ENCODE peak calls at places on chromosomes 2 and 18, in four cellular contexts. R is H9, N is IMR-90, J is H1. Y is an unnamed sample.

GRCh38 chr18:54109131-54109683 is 115.3 kb downstream of the MBD2 start:
- DNase-seq in N (no peak), R (no peak), J (no peak), Y (no peak)

GRCh38 chr2:127576433-127577207 is 41.1 kb downstream of the MYO7B start:
- DNase-seq in J (no peak), N (peak), R (peak), Y (peak)

GRCh38 chr18:681985-682384 is 24.5 kb downstream of the TYMS start:
- DNase-seq in R (no peak), J (no peak), N (no peak), Y (no peak)

GRCh38 chr18:21991897-21992296 is 177.5 kb upstream of the GATA6 start:
- DNase-seq in R (peak), J (peak), N (no peak), Y (peak)

GRCh38 chr2:27776696-27777095 is 5.2 kb downstream of the MRPL33 start:
- DNase-seq in N (no peak), J (no peak), R (no peak), Y (no peak)

GRCh38 chr2:68155618-68156017 is 2.1 kb upstream of the PNO1 start:
- DNase-seq in N (no peak), R (no peak), J (no peak), Y (no peak)

GRCh38 chr2:20050712-20051517 is 513 bp downstream of the LAPTM4A start:
- DNase-seq in J (peak), R (peak), N (peak), Y (peak)

GRCh38 chr2:200661477-200661876 is 75.7 kb downstream of the AOX1 start:
- DNase-seq in J (no peak), N (no peak), R (no peak), Y (no peak)

GRCh38 chr2:12787891-12788783 is 71.4 kb downstream of the TRIB2 start:
- DNase-seq in J (no peak), R (no peak), N (peak), Y (no peak)

GRCh38 chr2:166917433-166917832 is 29.2 kb downstream of the XIRP2 start:
- DNase-seq in R (no peak), J (no peak), N (peak), Y (no peak)

GRCh38 chr2:120436885-120437603 is 91.1 kb downstream of the INHBB start:
- DNase-seq in N (peak), R (peak), J (peak), Y (peak)

GRCh38 chr2:119011162-119011909 is 69.3 kb downstream of the MARCO start:
- DNase-seq in R (peak), N (peak), J (peak), Y (peak)

GRCh38 chr2:7940120-7940386 is 741.8 kb upstream of the ID2 start:
- DNase-seq in R (no peak), N (no peak), J (no peak), Y (no peak)

GRCh38 chr18:5073026-5073944 is 123.8 kb downstream of the AKAIN1 start:
- DNase-seq in J (no peak), R (peak), N (peak), Y (peak)

GRCh38 chr2:215530191-215530968 is 94.5 kb upstream of the FN1 start:
- DNase-seq in N (peak), J (no peak), R (no peak), Y (no peak)

GRCh38 chr18:2799369-2799768 is 47.4 kb upstream of the EMILIN2 start:
- DNase-seq in J (no peak), R (no peak), N (no peak), Y (no peak)

DNA sequence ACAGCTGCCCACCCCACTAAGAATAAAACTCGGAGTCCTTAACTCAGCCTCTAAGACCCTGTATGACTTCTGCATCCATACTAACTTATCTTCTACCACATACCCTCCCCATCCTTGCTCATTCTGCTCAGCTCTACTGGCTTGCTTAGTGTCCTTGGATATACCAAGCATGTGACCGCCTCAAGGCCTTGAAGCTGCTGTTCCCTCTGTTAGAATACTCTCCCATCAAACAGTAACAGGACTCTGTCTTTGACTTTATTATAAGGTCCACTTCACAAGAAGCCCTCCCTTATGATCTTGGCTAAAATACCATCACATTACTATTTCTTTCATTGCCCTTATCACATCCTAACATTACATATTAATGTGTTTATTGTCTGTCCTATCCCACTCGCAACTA is 117.3 kb downstream of the DYM start:
- DNase-seq in N (no peak), J (no peak), R (no peak), Y (no peak)
- H4K5ac ChIP-seq in N (no peak), J (no peak), R (no peak), Y (no peak)

GRCh38 chr2:217833439-217833838 is 169.4 kb downstream of the TNS1 start:
- DNase-seq in N (no peak), J (no peak), R (no peak), Y (no peak)
- H4K5ac ChIP-seq in N (no peak), J (no peak), R (no peak), Y (no peak)

GRCh38 chr2:31835450-31835849 is 175.4 kb downstream of the MEMO1 start:
- DNase-seq in N (no peak), J (no peak), R (no peak), Y (no peak)
- H4K5ac ChIP-seq in N (no peak), J (no peak), R (no peak), Y (no peak)

GRCh38 chr2:208725280-208725679 is 318.7 kb downstream of the PTH2R start:
- DNase-seq in N (no peak), J (no peak), R (no peak), Y (no peak)
- H4K5ac ChIP-seq in N (no peak), J (no peak), R (no peak), Y (no peak)

GRCh38 chr2:179891237-179891636 is 29.8 kb upstream of the ZNF385B start:
- DNase-seq in J (no peak), R (no peak), N (no peak), Y (no peak)
- H4K5ac ChIP-seq in J (no peak), R (no peak), N (no peak), Y (no peak)

DNA sequence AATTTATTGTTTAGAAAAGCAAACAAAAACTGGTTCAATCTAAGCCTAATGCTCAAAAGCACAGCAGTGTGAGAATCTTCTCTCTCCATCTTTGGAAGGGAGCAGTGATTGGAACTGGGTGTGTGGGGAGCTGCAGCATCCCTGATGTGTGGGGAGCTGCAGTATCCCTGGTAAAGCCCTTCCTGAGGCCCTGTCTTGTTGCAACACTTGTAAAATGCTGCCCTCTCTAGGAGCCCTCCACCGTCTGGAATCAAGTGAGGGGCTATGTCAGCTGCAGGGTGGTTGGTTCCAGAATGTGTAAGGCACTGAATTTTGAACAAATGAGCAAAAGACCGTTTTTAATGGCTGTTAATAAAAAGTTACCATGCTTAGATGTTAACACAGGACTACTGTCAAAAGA is 147.7 kb upstream of the RAB12 start:
- DNase-seq in R (no peak), N (peak), J (no peak), Y (no peak)
- H4K5ac ChIP-seq in R (no peak), N (no peak), J (no peak), Y (no peak)